ENCODE peak calls at places on chromosomes 12 and 14, in nine cellular contexts. L, Y, G, Z, K, O, X, V and D are unnamed samples. For H3K9me3 and H3K4me1, the result is how much of the 10 kb centered on the place peaks cover.

GRCh38 chr14:100887728-100888335 is 15.7 kb downstream of the RTL1 start:
- DNase-seq in L (no peak), V (no peak), Z (no peak), O (no peak), K (no peak), Y (no peak), G (no peak), X (peak), D (no peak)

GRCh38 chr12:49296034-49296835 is 1.3 kb downstream of the PRPH start:
- DNase-seq in O (no peak), X (peak), L (peak), G (no peak), V (no peak), Y (peak), Z (peak), K (peak), D (no peak)

GRCh38 chr12:66742508-66743367 is 63.9 kb upstream of the GRIP1 start:
- DNase-seq in Y (no peak), G (no peak), K (no peak), O (no peak), L (no peak), Z (no peak), X (no peak), V (no peak), D (no peak)

GRCh38 chr14:53978194-53978593 is 21.6 kb upstream of the BMP4 start:
- DNase-seq in K (no peak), Z (no peak), X (no peak), G (peak), Y (no peak), V (no peak), O (no peak), L (no peak), D (no peak)

GRCh38 chr12:112916270-112916669 is 9.5 kb downstream of the OAS1 start:
- DNase-seq in V (no peak), X (peak), K (no peak), O (no peak), Y (no peak), L (no peak), Z (no peak), G (no peak), D (no peak)

GRCh38 chr14:76901171-76902055 is 75.2 kb downstream of the LRRC74A start:
- DNase-seq in K (no peak), Y (no peak), L (no peak), X (peak), V (no peak), Z (no peak), O (no peak), G (no peak), D (no peak)

GRCh38 chr12:113838896-113839295 is 127.2 kb downstream of the RBM19 start:
- DNase-seq in V (no peak), Y (no peak), G (no peak), Z (no peak), O (no peak), L (no peak), X (no peak), K (no peak), D (no peak)

GRCh38 chr12:46770501-46771183 is 55.2 kb downstream of the SLC38A4 start:
- DNase-seq in V (no peak), L (no peak), G (peak), O (no peak), Y (no peak), K (no peak), Z (no peak), X (peak), D (no peak)

GRCh38 chr12:52074006-52074405 is 4.2 kb downstream of the ATG101 start:
- DNase-seq in Y (no peak), G (peak), L (peak), Z (peak), X (no peak), V (no peak), K (peak), O (peak), D (no peak)

GRCh38 chr12:3193755-3194154 is 116.6 kb downstream of the TSPAN9 start:
- DNase-seq in K (no peak), G (no peak), O (no peak), Z (no peak), X (no peak), L (no peak), V (no peak), Y (no peak), D (no peak)

GRCh38 chr14:69666698-69667211 is 55.4 kb downstream of the SUSD6 start:
- DNase-seq in O (no peak), Z (no peak), X (peak), Y (no peak), G (no peak), K (no peak), V (peak), L (no peak), D (no peak)

GRCh38 chr14:75279153-75279738 is 618 bp downstream of the FOS start:
- DNase-seq in G (peak), K (no peak), Y (peak), O (peak), L (peak), Z (peak), X (peak), V (peak), D (no peak)

GRCh38 chr14:51209457-51209856 is 30.6 kb upstream of the TMX1 start:
- DNase-seq in K (no peak), Y (no peak), X (no peak), Z (no peak), L (no peak), O (no peak), V (no peak), G (no peak), D (no peak)

GRCh38 chr12:4870423-4870822 is 39.3 kb upstream of the KCNA1 start:
- DNase-seq in Z (no peak), O (no peak), X (no peak), G (no peak), L (no peak), V (no peak), Y (no peak), K (no peak), D (no peak)

GRCh38 chr12:47270782-47271664 is 191.3 kb upstream of the AMIGO2 start:
- DNase-seq in Z (no peak), V (no peak), X (peak), K (no peak), G (peak), Y (no peak), O (no peak), L (no peak), D (no peak)

GRCh38 chr12:93614917-93615596 is 42.6 kb downstream of the SOCS2 start:
- DNase-seq in V (no peak), O (no peak), G (no peak), X (no peak), Y (no peak), Z (no peak), L (no peak), K (no peak), D (no peak)

GRCh38 chr14:29166507-29166906 is 399.9 kb downstream of the FOXG1 start:
- DNase-seq in Y (no peak), X (no peak), V (no peak), O (no peak), Z (no peak), L (no peak), G (no peak), K (no peak), D (no peak)

GRCh38 chr14:50550294-50550693 is 9.7 kb upstream of the ATL1 start:
- DNase-seq in L (no peak), K (no peak), X (no peak), Z (no peak), G (no peak), O (no peak), V (no peak), Y (no peak), D (no peak)

GRCh38 chr12:32650508-32650907 is 28.6 kb upstream of the DNM1L start:
- DNase-seq in Z (no peak), X (no peak), K (no peak), V (no peak), O (no peak), Y (no peak), L (no peak), G (no peak), D (no peak)

GRCh38 chr12:100127766-100128508 is 14.7 kb downstream of the BLTP3B start:
- DNase-seq in Z (no peak), G (peak), L (no peak), K (no peak), Y (no peak), O (no peak), V (no peak), X (peak), D (no peak)

GRCh38 chr12:117599849-117600248 is 238.4 kb upstream of the NOS1 start:
- DNase-seq in G (no peak), X (no peak), L (no peak), Z (no peak), O (no peak), Y (no peak), V (no peak), K (no peak), D (no peak)

GRCh38 chr14:74508292-74508731 is 14.7 kb downstream of the ISCA2 start:
- DNase-seq in K (peak), L (no peak), X (no peak), Z (no peak), Y (peak), V (peak), G (peak), O (no peak), D (no peak)

GRCh38 chr14:64266206-64266605 is 28.0 kb downstream of the ESR2 start:
- DNase-seq in Z (no peak), G (peak), X (peak), L (no peak), O (no peak), V (no peak), K (no peak), Y (no peak), D (no peak)

GRCh38 chr12:89665556-89665955 is 43.1 kb downstream of the ATP2B1 start:
- DNase-seq in X (no peak), Z (no peak), O (no peak), Y (no peak), L (no peak), G (no peak), V (no peak), K (no peak), D (no peak)

GRCh38 chr12:13596714-13597113 is 384.7 kb downstream of the GRIN2B start:
- DNase-seq in Z (no peak), O (no peak), Y (no peak), X (no peak), V (no peak), L (no peak), G (no peak), K (no peak), D (no peak)

GRCh38 chr12:124968656-124969055 is 20.3 kb downstream of the DHX37 start:
- DNase-seq in Y (no peak), X (no peak), K (no peak), Z (no peak), L (no peak), V (no peak), G (no peak), O (no peak), D (no peak)

GRCh38 chr14:91375748-91376452 is 41.7 kb downstream of the CCDC88C start:
- DNase-seq in X (no peak), V (no peak), L (no peak), G (no peak), Z (no peak), O (no peak), Y (no peak), K (no peak), D (no peak)

GRCh38 chr14:81268016-81268416 is 47.3 kb upstream of the GTF2A1 start:
- DNase-seq in K (no peak), Y (no peak), G (peak), X (no peak), V (no peak), O (no peak), Z (no peak), L (no peak), D (no peak)

GRCh38 chr12:105930612-105931011 is 208.1 kb downstream of the NUAK1 start:
- DNase-seq in X (no peak), Y (no peak), Z (no peak), O (no peak), G (no peak), K (no peak), V (no peak), L (no peak), D (no peak)

GRCh38 chr12:12718853-12719252 is 1.7 kb downstream of the CDKN1B start:
- DNase-seq in V (no peak), G (peak), X (peak), Z (no peak), O (no peak), L (no peak), Y (no peak), K (no peak), D (no peak)

GRCh38 chr14:81406863-81407262 is 6.7 kb upstream of the STON2 start:
- DNase-seq in G (no peak), Z (peak), L (peak), O (no peak), V (no peak), K (no peak), Y (no peak), X (peak), D (no peak)

GRCh38 chr14:91749857-91750256 is 18.0 kb upstream of the CATSPERB start:
- DNase-seq in X (no peak), Z (no peak), Y (no peak), G (no peak), V (no peak), L (no peak), O (no peak), K (no peak), D (no peak)

DNA sequence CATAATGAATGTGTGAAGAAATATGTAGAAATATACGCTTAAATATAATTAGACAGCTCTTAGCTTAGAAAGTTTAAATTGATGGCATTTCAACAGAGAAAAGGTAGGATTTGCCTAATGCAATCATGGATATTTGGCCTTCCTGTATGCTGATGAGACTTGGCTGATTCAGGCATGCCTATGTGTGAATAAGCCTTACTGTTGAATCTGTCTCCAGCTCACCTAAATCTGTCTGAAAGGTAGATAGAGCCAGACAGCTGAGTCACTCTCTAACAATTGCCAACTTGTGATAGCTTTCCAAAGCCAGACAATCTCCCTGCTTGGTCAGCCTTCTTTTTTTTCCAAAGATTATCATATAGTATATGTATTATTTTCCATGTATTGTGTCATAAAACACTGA is 92.8 kb upstream of the FLRT2 start:
- DNase-seq in K (no peak), Z (no peak), V (no peak), O (no peak), G (no peak), X (peak), Y (no peak), L (no peak), D (no peak)
- H3K9me3 ChIP-seq in K (under half), Z (under half), V (under half), O (under half), G (under half), X (under half), Y (under half), L (under half), D (under half)

GRCh38 chr14:96423446-96424103 is 31.6 kb downstream of the AK7 start:
- DNase-seq in G (no peak), O (no peak), Z (no peak), Y (no peak), X (no peak), K (peak), V (no peak), L (no peak), D (no peak)
- H3K4me1 ChIP-seq in G (under half), O (under half), Z (under half), Y (under half), X (under half), K (under half), V (under half), L (under half), D (under half)

DNA sequence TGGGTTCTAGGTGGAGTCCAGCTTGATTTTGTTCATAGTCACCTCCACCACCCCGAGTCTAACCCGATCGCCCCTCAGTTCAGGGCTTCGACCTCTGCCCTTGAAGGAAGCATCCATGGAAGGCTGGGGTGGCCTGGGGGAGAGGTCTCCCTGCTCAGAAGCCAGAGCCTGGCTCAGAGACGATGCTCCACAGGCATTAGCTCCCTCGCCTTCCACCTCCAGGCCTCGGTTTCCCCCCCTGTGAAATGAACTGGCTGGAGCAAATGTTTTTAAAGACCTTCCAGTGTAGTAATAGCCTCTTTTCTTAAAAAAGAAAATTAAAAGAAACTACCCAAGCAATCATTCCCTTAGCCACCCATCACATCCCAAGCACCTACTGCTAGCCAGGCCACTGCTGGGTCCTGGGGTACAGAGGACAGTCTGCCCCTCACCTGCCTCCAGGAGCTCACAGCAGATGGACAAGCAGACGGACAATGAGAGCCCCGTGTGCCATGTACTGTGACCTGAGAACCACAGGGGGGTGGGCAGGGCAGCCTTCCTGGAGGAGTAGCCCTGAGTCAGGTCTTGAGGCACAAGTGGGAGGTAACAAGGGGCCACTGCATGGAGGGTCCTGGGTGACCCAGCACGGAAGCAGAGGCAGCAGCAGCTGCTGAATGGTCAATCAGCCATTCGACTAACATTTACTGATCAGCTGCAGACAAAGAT is 42.3 kb upstream of the EML1 start:
- DNase-seq in Y (no peak), O (no peak), X (no peak), K (no peak), V (no peak), Z (no peak), L (no peak), G (no peak), D (no peak)
- H3K4me3 ChIP-seq in Y (no peak), O (no peak), X (no peak), K (no peak), V (no peak), Z (no peak), L (no peak), G (no peak), D (no peak)

DNA sequence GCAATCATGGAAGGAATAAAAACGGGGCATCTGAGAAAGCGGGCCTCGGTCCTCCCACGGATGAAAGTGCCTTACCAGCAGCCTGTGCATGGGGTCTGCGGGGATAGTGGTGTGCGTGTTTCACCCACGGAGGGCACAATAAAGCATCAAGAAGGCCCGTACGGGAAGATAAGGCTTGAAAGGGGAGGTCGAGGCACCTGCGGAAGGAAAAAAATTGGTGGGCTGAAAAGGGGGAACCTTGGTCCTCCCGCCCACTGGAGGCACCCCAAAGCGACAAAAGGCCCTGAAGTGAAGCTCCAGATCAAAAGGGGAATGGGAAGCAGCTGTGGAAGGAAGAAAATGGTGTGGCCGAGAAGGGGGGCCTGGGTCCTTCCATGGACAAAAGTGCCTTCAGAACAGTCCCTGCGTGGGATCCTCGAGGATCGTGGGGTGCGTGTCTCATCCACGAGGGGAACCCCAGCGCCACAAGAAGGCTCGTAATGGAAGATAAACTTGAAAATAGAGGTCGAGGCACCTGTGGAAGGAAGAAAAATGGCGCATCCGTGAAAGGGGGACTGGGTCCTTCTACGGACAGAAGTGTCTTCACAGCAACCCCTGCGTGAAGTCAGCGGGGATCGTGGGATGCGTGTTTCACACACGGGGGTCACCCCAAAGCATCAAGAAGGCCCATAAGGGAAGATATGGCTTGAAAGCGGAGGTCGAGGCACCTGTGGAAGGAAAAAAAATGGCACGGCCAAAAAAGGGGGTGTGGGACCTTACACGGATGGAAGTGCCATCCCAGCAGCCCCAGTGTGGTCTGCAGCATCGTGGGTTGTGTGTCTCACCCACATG is 276.9 kb downstream of the ALG10 start:
- DNase-seq in X (no peak), K (no peak), V (no peak), Y (peak), G (no peak), Z (no peak), L (peak), O (no peak), D (no peak)
- H3K9me3 ChIP-seq in X (under half), K (half or more), V (under half), Y (under half), G (under half), Z (under half), L (under half), O (under half), D (under half)

DNA sequence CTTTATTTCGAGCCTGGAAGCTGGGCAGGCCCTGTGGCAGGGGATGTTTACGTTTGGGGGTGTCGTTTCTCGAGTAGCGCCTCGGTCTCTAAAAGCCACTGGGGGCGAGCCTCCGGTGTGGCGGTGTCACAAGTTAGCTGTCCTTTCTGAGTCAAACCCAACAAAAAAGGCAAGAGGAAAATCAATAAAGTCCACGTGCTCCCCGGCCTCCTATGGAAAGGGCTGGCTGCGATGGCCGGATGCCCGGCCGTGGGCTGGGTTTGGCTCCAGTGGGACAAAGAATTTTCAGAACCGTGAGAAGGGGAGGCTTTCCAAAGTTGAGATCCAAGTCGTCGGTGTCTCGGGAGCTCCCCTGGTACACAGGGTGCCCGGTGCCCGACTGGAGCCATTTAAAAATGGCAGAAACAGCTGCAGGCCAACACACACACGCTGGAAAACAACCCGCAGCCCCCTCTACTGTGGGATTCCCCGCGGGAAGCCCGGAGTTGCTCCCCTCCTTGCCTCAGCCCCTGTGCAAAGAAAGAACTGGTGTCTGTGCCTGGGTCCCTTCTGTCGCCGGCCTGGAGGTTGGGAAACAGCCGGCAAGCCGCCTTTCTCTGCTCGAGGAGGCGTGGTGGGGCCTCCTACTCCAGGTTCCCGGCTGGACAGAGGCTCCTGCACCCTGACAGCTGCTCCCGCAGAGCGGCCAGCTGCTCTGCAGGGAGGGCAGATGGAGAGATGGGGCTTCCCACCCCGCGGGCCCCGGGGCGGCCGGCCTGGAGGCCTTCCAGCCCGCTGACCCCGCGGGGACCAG is 1.9 kb downstream of the BCL7A start:
- DNase-seq in O (peak), K (peak), Z (peak), L (peak), Y (peak), G (peak), V (peak), X (peak), D (no peak)
- H3K4me1 ChIP-seq in O (half or more), K (under half), Z (under half), L (under half), Y (under half), G (under half), V (under half), X (under half), D (under half)

GRCh38 chr14:37899365-37899764 is 303.9 kb downstream of the TTC6 start:
- DNase-seq in X (no peak), G (no peak), L (no peak), Z (no peak), V (no peak), O (no peak), K (no peak), Y (no peak), D (no peak)

GRCh38 chr14:37900582-37900981 is 305.2 kb downstream of the TTC6 start:
- DNase-seq in L (no peak), V (no peak), K (no peak), O (no peak), Y (no peak), X (peak), G (no peak), Z (no peak), D (no peak)

GRCh38 chr14:37903561-37904191 is 304.0 kb upstream of the SSTR1 start:
- DNase-seq in G (peak), O (no peak), L (no peak), V (no peak), X (peak), Z (no peak), Y (no peak), K (no peak), D (no peak)

GRCh38 chr14:37901978-37902377 is 305.7 kb upstream of the SSTR1 start:
- DNase-seq in Y (no peak), V (peak), O (peak), G (no peak), Z (no peak), K (no peak), L (peak), X (peak), D (no peak)
- H3K4me3 ChIP-seq in Y (no peak), V (no peak), O (peak), G (no peak), Z (no peak), K (no peak), L (peak), X (peak), D (no peak)